ENCODE peak calls at places on chromosomes 12 and 14, in five cellular contexts. K, C, N, S and W are unnamed samples.

GRCh38 chr14:106372870-106373657 is 846.7 kb downstream of the TMEM121 start:
- DNase-seq in S (no peak), N (no peak), K (peak; percentile 59), C (peak; percentile 63), W (no peak)

GRCh38 chr12:68317047-68317667 is 15.0 kb downstream of the MDM1 start:
- DNase-seq in K (peak; percentile 53), N (peak; percentile 29), C (peak; percentile 25), S (peak; percentile 43), W (no peak)

GRCh38 chr12:121288158-121288848 is 8.2 kb downstream of the CAMKK2 start:
- DNase-seq in S (no peak), C (no peak), N (no peak), K (no peak), W (no peak)

GRCh38 chr12:26134540-26134939 is 9.7 kb upstream of the BHLHE41 start:
- DNase-seq in S (no peak), N (no peak), C (no peak), K (no peak), W (no peak)

GRCh38 chr12:110006115-110006514 is 6.9 kb downstream of the ANKRD13A start:
- DNase-seq in K (no peak), N (no peak), C (no peak), S (no peak), W (no peak)

GRCh38 chr12:24222968-24223367 is 273.5 kb upstream of the SOX5 start:
- DNase-seq in N (no peak), K (peak; percentile 37), C (no peak), S (no peak), W (no peak)

GRCh38 chr12:124044021-124044420 is 71.0 kb downstream of the ZNF664 start:
- DNase-seq in K (no peak), S (no peak), N (no peak), C (no peak), W (no peak)

GRCh38 chr12:90773526-90773925 is 181.4 kb downstream of the CCER1 start:
- DNase-seq in S (no peak), C (no peak), K (no peak), N (no peak), W (no peak)

GRCh38 chr14:58635041-58635440 is 2.7 kb upstream of the DACT1 start:
- DNase-seq in C (no peak), N (no peak), K (no peak), S (no peak), W (no peak)

GRCh38 chr12:13173537-13173936 is 23.0 kb upstream of the EMP1 start:
- DNase-seq in K (peak; percentile 80), S (no peak), N (no peak), C (no peak), W (no peak)

GRCh38 chr12:109329003-109329402 is 18.7 kb upstream of the MYO1H start:
- DNase-seq in N (no peak), K (no peak), C (no peak), S (no peak), W (no peak)

GRCh38 chr12:89195470-89195869 is 156.8 kb downstream of the DUSP6 start:
- DNase-seq in K (no peak), C (no peak), S (no peak), N (no peak), W (no peak)

GRCh38 chr14:20631821-20632389 is 9.6 kb downstream of the OR6S1 start:
- DNase-seq in S (no peak), C (no peak), N (peak; percentile 56), K (peak; percentile 81), W (peak; percentile 45)

GRCh38 chr14:21092147-21093011 is 6.1 kb downstream of the ZNF219 start:
- DNase-seq in K (peak; percentile 64), C (peak; percentile 94), S (peak; percentile 94), N (peak; percentile 94), W (peak; percentile 91)

GRCh38 chr12:12916135-12916956 is 25.0 kb downstream of the GPRC5A start:
- DNase-seq in N (peak; percentile 89), K (peak; percentile 83), S (peak; percentile 91), C (peak; percentile 85), W (peak; percentile 88)

GRCh38 chr14:96673706-96674105 is 123.5 kb upstream of the VRK1 start:
- DNase-seq in N (no peak), S (no peak), K (no peak), C (no peak), W (no peak)

GRCh38 chr14:59130472-59130871 is 58.0 kb upstream of the DAAM1 start:
- DNase-seq in S (no peak), N (no peak), K (no peak), C (no peak), W (no peak)

GRCh38 chr12:128863957-128864356 is 10.7 kb downstream of the GLT1D1 start:
- DNase-seq in K (no peak), N (no peak), C (no peak), S (no peak), W (no peak)

GRCh38 chr14:89288114-89288513 is 128.9 kb downstream of the FOXN3 start:
- DNase-seq in C (no peak), S (no peak), K (no peak), N (no peak), W (no peak)

GRCh38 chr14:55448146-55448614 is 7.8 kb upstream of the TBPL2 start:
- DNase-seq in N (no peak), C (no peak), S (no peak), K (peak; percentile 98), W (no peak)

DNA sequence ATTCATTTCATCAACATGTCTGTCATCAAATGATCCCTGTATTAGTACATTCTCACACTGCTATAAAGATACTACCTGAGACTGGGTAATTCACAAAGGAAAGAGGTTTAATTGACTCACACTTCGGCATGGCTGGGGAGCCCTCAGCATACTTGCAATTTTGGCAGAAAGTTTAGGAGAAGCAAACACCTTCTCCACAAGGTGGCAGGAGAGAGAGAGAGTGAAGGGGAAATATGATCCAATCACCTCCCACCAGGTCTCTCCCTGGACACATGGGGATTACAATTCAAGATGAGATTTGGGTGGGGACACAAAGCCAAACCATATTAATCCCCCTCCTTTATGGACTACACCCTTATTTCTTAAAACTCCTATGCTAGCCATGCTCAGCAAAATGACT is 932.2 kb downstream of the FLRT2 start:
- DNase-seq in S (no peak), K (peak; percentile 52), N (no peak), C (no peak), W (no peak)
- TF ChIP-seq CTCF in S (peak; percentile 52), K (peak; percentile 28), N (peak; percentile 12), C (no peak), W (peak; percentile 29)

GRCh38 chr12:112539221-112539620 is 120.5 kb downstream of the PTPN11 start:
- DNase-seq in K (no peak), N (no peak), C (no peak), S (no peak), W (no peak)
- TF ChIP-seq CTCF in K (no peak), N (no peak), C (no peak), S (peak; percentile 32), W (no peak)

DNA sequence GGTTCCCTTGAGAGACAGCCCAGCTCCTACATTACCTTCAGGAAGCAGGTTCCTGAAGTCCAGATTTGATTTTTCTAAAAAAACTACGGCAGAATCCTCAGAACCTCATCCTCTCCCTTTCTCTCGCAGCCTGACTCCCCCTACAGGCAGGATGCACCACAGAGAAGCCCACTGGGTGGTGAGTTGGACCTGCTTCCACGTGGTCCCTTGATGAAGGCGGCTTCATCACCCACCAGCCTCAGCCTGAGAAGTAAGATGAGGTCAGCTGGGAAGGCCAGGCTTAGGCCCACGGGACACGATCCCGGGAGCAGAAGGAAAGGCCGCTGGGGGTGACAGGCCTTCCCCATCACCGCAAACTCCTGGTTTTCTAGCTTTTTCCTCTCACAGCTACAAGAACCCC is 83.0 kb downstream of the ACTN1 start:
- DNase-seq in N (no peak), S (no peak), K (no peak), C (no peak), W (no peak)
- TF ChIP-seq CTCF in N (no peak), S (peak; percentile 21), K (peak; percentile 9), C (no peak), W (no peak)

GRCh38 chr12:108078428-108078827 is 50.7 kb upstream of the WSCD2 start:
- DNase-seq in S (no peak), K (no peak), C (no peak), N (no peak), W (no peak)
- TF ChIP-seq CTCF in S (no peak), K (no peak), C (no peak), N (no peak), W (no peak)

GRCh38 chr12:47798481-47798948 is 21.2 kb downstream of the HDAC7 start:
- DNase-seq in C (no peak), N (no peak), K (no peak), S (no peak), W (no peak)

GRCh38 chr12:47799357-47799955 is 20.2 kb downstream of the HDAC7 start:
- DNase-seq in N (no peak), S (no peak), K (no peak), C (no peak), W (no peak)

GRCh38 chr12:47795814-47796411 is 22.9 kb downstream of the SLC48A1 start:
- DNase-seq in S (no peak), C (no peak), K (no peak), N (no peak), W (no peak)

GRCh38 chr12:47795121-47795813 is 22.2 kb downstream of the SLC48A1 start:
- DNase-seq in S (no peak), K (no peak), N (no peak), C (no peak), W (no peak)

DNA sequence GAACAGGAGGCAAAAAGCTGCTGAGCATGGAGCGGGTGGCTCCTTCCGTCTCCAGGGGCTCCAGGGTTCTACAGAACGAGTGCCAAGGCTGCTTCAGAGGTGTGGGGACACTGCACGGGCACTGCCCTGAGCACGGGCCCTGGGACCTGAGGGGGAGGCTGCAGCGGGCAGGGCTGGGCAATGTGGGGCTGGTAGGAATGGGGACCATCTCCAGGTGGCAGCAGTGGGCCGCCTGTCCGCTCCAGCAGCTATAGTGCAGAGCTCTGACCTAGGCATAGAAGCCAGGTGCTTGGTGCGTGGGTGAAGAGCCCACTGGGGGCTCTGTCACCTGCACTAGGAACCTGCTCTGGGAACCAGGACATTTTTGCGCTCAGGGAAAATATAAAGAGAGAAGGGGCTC is 22.3 kb downstream of the HDAC7 start:
- DNase-seq in K (no peak), N (peak; percentile 41), S (no peak), C (no peak), W (no peak)
- TF ChIP-seq CTCF in K (no peak), N (peak; percentile 22), S (peak; percentile 47), C (peak; percentile 40), W (no peak)

DNA sequence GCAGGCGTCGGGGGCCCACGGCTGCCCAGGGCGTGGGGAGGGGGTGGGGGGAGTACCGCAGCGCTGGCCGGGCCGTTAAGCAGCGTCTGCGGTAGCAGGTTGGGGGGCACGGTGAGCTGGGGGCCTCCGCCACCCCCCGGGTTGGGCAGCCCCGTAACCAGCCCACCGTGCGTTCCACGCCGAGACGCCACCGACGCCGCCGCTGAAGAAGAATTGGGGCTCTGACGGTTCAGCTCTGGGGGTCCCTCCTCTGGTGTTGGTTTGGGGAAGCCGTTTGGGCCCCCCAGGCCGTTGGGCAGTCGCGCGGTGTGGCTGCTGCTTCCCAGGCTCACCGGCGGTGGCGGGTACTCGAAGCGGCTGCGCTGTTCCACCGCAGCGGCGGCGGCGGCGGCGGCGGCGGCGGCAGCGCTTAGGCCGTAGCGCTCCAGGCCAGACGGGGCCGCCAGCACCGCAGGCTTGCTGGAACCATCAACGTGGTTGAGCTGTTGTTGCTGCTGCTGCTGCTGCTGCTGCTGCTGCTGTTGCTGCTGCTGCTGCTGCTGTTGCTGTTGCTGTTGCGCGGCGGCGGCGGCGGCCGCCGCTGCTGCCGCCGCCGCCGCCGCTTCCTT is 1.5 kb downstream of the IRF2BPL start:
- DNase-seq in K (no peak), C (no peak), N (peak; percentile 62), S (peak; percentile 45), W (peak; percentile 69)
- TF ChIP-seq CTCF in K (no peak), C (no peak), N (no peak), S (peak; percentile 26), W (no peak)